ENCODE peak calls at places on chromosomes 3 and 15, in five cellular contexts. F is DND-41, J is WTC11, Y is MCF 10A, R is GM13976. C is an unnamed sample.

GRCh38 chr3:9669720-9670432 is 20.6 kb downstream of the MTMR14 start:
- DNase-seq in F (no peak), J (no peak), Y (no peak), R (no peak), C (no peak)

GRCh38 chr15:66390670-66391069 is 4.0 kb downstream of the MAP2K1 start:
- DNase-seq in F (peak), J (no peak), Y (peak), R (no peak), C (peak)

GRCh38 chr3:2823016-2823415 is 287.2 kb downstream of the IL5RA start:
- DNase-seq in F (no peak), J (no peak), Y (peak), R (no peak), C (no peak)

GRCh38 chr15:85607842-85608241 is 186.9 kb downstream of the KLHL25 start:
- DNase-seq in F (no peak), J (no peak), Y (peak), R (no peak), C (no peak)

GRCh38 chr3:114080201-114080600 is 23.7 kb downstream of the QTRT2 start:
- DNase-seq in F (no peak), J (no peak), Y (no peak), R (no peak), C (no peak)

GRCh38 chr3:45499529-45499928 is 95.0 kb upstream of the LIMD1 start:
- DNase-seq in F (no peak), J (no peak), Y (peak), R (peak), C (no peak)

GRCh38 chr3:63975705-63976104 is 47.6 kb downstream of the PSMD6 start:
- DNase-seq in F (no peak), J (no peak), Y (peak), R (no peak), C (no peak)

GRCh38 chr15:88125578-88125977 is 131.0 kb downstream of the NTRK3 start:
- DNase-seq in F (no peak), J (no peak), Y (no peak), R (no peak), C (no peak)

GRCh38 chr3:9028134-9028533 is 64.9 kb upstream of the RAD18 start:
- DNase-seq in F (no peak), J (no peak), Y (peak), R (no peak), C (no peak)

GRCh38 chr3:124261301-124261700 is 269.4 kb upstream of the ROPN1 start:
- DNase-seq in F (no peak), J (no peak), Y (no peak), R (no peak), C (no peak)

GRCh38 chr3:122787872-122788271 is 5.8 kb downstream of the HSPBAP1 start:
- DNase-seq in F (no peak), J (no peak), Y (no peak), R (no peak), C (no peak)

GRCh38 chr3:20040476-20041196 is 390 bp downstream of the KAT2B start:
- DNase-seq in F (peak), J (peak), Y (peak), R (peak), C (peak)

GRCh38 chr3:13012228-13012691 is 61.0 kb downstream of the IQSEC1 start:
- DNase-seq in F (peak), J (no peak), Y (no peak), R (peak), C (peak)

GRCh38 chr3:171374260-171374659 is 85.9 kb downstream of the TNIK start:
- DNase-seq in F (no peak), J (no peak), Y (no peak), R (no peak), C (no peak)

GRCh38 chr3:41681479-41681878 is 280.4 kb downstream of the ULK4 start:
- DNase-seq in F (peak), J (no peak), Y (peak), R (no peak), C (no peak)

GRCh38 chr15:73928241-73928579 is 1.9 kb downstream of the LOXL1 start:
- DNase-seq in F (no peak), J (no peak), Y (no peak), R (no peak), C (no peak)

GRCh38 chr15:73927003-73927475 is 777 bp downstream of the LOXL1 start:
- DNase-seq in F (no peak), J (peak), Y (peak), R (peak), C (peak)

GRCh38 chr15:73926191-73927002 is at the start of gene LOXL1:
- DNase-seq in F (no peak), J (peak), Y (peak), R (no peak), C (peak)

GRCh38 chr15:73928971-73929627 is 2.8 kb downstream of the LOXL1 start:
- DNase-seq in F (no peak), J (no peak), Y (no peak), R (no peak), C (no peak)

GRCh38 chr15:73927476-73928240 is 1.4 kb downstream of the LOXL1 start:
- DNase-seq in F (no peak), J (peak), Y (peak), R (peak), C (peak)
- TF ChIP-seq CTCF in F (no peak), J (peak), Y (peak), R (no peak), C (peak)

GRCh38 chr15:69015591-69015990 is 1.1 kb downstream of the NOX5 start:
- DNase-seq in F (no peak), J (no peak), Y (no peak), R (no peak), C (no peak)

GRCh38 chr15:69017978-69018377 is 3.5 kb downstream of the NOX5 start:
- DNase-seq in F (no peak), J (no peak), Y (no peak), R (no peak), C (no peak)

GRCh38 chr15:69016021-69016595 is 1.6 kb downstream of the NOX5 start:
- DNase-seq in F (no peak), J (no peak), Y (no peak), R (no peak), C (no peak)

GRCh38 chr15:69021895-69022294 is 7.4 kb downstream of the NOX5 start:
- DNase-seq in F (no peak), J (no peak), Y (no peak), R (no peak), C (no peak)

GRCh38 chr15:69018951-69019350 is 4.5 kb downstream of the NOX5 start:
- DNase-seq in F (no peak), J (no peak), Y (no peak), R (no peak), C (no peak)
- TF ChIP-seq CTCF in F (no peak), J (no peak), Y (no peak), R (no peak), C (no peak)

DNA sequence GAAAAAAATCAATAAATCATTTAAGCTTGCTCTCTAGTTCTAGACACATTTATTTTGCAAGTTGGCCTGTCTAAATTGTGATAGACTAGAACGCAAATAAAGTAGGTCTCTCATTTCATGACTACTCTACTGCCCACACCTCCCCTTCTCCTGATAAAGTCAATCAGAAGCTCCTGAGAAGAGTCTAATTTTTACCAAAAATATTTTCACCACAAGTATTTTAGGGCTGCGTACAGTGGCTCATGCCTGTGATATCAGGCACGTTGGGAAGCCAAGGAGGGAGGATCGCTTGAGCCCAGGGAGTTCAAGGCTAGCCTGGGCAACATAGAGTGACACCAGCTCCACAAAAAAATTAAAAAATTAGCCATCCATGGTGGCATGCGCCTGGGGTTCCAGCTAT is 136.5 kb downstream of the TBC1D5 start:
- DNase-seq in F (no peak), J (no peak), Y (no peak), R (no peak), C (no peak)
- TF ChIP-seq CTCF in F (no peak), J (no peak), Y (no peak), R (no peak), C (no peak)

DNA sequence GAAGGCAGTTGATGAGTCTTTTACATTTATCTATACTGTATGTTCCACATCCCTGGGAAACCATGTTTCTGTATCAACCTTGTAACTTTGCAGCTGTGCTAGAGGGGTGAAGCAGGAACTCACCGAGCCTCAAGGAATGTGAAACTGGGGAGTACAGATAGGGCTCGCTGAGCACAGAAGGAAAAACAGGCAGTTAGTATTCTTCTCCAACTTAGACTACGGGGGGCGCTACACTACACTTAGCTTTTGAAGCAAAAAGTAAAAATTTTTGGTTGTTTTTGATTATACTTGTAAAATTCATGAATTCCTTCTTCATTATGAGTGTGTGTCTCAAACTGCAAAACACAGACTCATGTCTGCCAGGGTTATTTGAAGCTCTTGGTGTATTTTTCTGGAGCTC is 132.7 kb upstream of the RGMA start:
- DNase-seq in F (no peak), J (no peak), Y (no peak), R (no peak), C (no peak)
- TF ChIP-seq CTCF in F (peak), J (no peak), Y (no peak), R (no peak), C (no peak)

DNA sequence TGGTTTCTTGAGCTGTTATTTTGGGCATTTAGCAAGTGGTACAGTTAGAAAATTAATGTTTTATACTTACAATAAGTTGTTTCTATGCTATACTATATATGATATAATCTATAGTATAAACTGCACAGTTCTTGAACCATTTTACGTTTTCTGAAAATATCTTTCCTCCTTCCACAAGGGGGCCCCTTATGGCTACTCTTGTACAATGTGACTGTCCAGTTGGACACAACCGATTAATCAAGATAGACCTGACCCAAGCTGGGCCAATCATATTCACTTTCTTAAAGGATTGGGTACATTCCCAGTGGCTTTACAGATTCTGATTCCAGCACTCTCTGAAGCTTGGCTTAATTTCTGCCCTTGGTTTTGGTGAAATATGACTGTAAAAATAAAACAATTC is 953.4 kb downstream of the AGBL1 start:
- DNase-seq in F (no peak), J (no peak), Y (peak), R (no peak), C (no peak)
- TF ChIP-seq CTCF in F (no peak), J (no peak), Y (no peak), R (no peak), C (no peak)

GRCh38 chr3:119585193-119585592 is 5.9 kb downstream of the ADPRH start:
- DNase-seq in F (no peak), J (no peak), Y (no peak), R (no peak), C (no peak)

GRCh38 chr3:119575507-119575906 is 3.8 kb upstream of the ADPRH start:
- DNase-seq in F (no peak), J (no peak), Y (no peak), R (no peak), C (no peak)

GRCh38 chr3:119579366-119580147 is at the start of gene ADPRH:
- DNase-seq in F (no peak), J (peak), Y (no peak), R (peak), C (peak)

GRCh38 chr3:119582178-119582577 is 2.9 kb downstream of the ADPRH start:
- DNase-seq in F (no peak), J (no peak), Y (peak), R (peak), C (peak)

GRCh38 chr3:119580148-119580760 is 962 bp downstream of the ADPRH start:
- DNase-seq in F (no peak), J (no peak), Y (no peak), R (peak), C (peak)
- TF ChIP-seq CTCF in F (no peak), J (no peak), Y (no peak), R (no peak), C (no peak)

GRCh38 chr3:195549001-195549400 is 5.9 kb upstream of the PPP1R2 start:
- DNase-seq in F (no peak), J (no peak), Y (no peak), R (no peak), C (no peak)
- TF ChIP-seq CTCF in F (no peak), J (no peak), Y (no peak), R (no peak), C (no peak)

GRCh38 chr15:92005154-92005553 is 151.6 kb downstream of the SLCO3A1 start:
- DNase-seq in F (no peak), J (no peak), Y (no peak), R (no peak), C (no peak)
- TF ChIP-seq CTCF in F (no peak), J (no peak), Y (no peak), R (no peak), C (no peak)